ENCODE peak calls at places on chromosomes 13 and 19, in seven cellular contexts. One of them, this sample, is unnamed.

GRCh38 chr19:43639507-43640423 is at the start of gene CADM4:
- DNase-seq in AG04450: no peak
- DNase-seq in right atrium auricular region: no peak
- DNase-seq in DND-41: peak; percentile 56
- DNase-seq in SJSA1: no peak
- DNase-seq in aorta: no peak
- DNase-seq in colonic mucosa: peak; percentile 45
- DNase-seq in this sample: no peak

GRCh38 chr19:35264281-35265125 is 4.3 kb upstream of the USF2 start:
- DNase-seq in AG04450: no peak
- DNase-seq in right atrium auricular region: no peak
- DNase-seq in DND-41: no peak
- DNase-seq in SJSA1: peak; percentile 28
- DNase-seq in aorta: peak; percentile 40
- DNase-seq in colonic mucosa: no peak
- DNase-seq in this sample: no peak

GRCh38 chr13:35984776-35985453 is 146.3 kb downstream of the DCLK1 start:
- DNase-seq in AG04450: no peak
- DNase-seq in right atrium auricular region: no peak
- DNase-seq in DND-41: no peak
- DNase-seq in SJSA1: no peak
- DNase-seq in aorta: no peak
- DNase-seq in colonic mucosa: no peak
- DNase-seq in this sample: no peak

GRCh38 chr13:49669735-49670309 is 21.5 kb downstream of the EBPL start:
- DNase-seq in AG04450: peak; percentile 54
- DNase-seq in right atrium auricular region: no peak
- DNase-seq in DND-41: peak; percentile 38
- DNase-seq in SJSA1: peak; percentile 68
- DNase-seq in aorta: no peak
- DNase-seq in colonic mucosa: peak; percentile 40
- DNase-seq in this sample: peak; percentile 29

GRCh38 chr13:37870895-37871550 is 1.5 kb upstream of the TRPC4 start:
- DNase-seq in AG04450: no peak
- DNase-seq in right atrium auricular region: no peak
- DNase-seq in DND-41: no peak
- DNase-seq in SJSA1: no peak
- DNase-seq in aorta: no peak
- DNase-seq in colonic mucosa: no peak
- DNase-seq in this sample: peak; percentile 25

GRCh38 chr13:70310720-70311119 is 202.5 kb upstream of the KLHL1 start:
- DNase-seq in AG04450: no peak
- DNase-seq in right atrium auricular region: no peak
- DNase-seq in DND-41: no peak
- DNase-seq in SJSA1: no peak
- DNase-seq in aorta: no peak
- DNase-seq in colonic mucosa: peak; percentile 21
- DNase-seq in this sample: peak; percentile 10

GRCh38 chr19:15393963-15394362 is 14.4 kb upstream of the AKAP8 start:
- DNase-seq in AG04450: no peak
- DNase-seq in right atrium auricular region: no peak
- DNase-seq in DND-41: no peak
- DNase-seq in SJSA1: no peak
- DNase-seq in aorta: no peak
- DNase-seq in colonic mucosa: no peak
- DNase-seq in this sample: no peak

GRCh38 chr13:83333614-83334388 is 548.5 kb downstream of the SLITRK1 start:
- DNase-seq in AG04450: no peak
- DNase-seq in right atrium auricular region: no peak
- DNase-seq in DND-41: no peak
- DNase-seq in SJSA1: no peak
- DNase-seq in aorta: no peak
- DNase-seq in colonic mucosa: no peak
- DNase-seq in this sample: no peak

GRCh38 chr19:44141191-44142013 is at the start of gene ZNF234:
- DNase-seq in AG04450: peak; percentile 67
- DNase-seq in right atrium auricular region: peak; percentile 78
- DNase-seq in DND-41: peak; percentile 79
- DNase-seq in SJSA1: peak; percentile 85
- DNase-seq in aorta: peak; percentile 93
- DNase-seq in colonic mucosa: peak; percentile 91
- DNase-seq in this sample: peak; percentile 55

DNA sequence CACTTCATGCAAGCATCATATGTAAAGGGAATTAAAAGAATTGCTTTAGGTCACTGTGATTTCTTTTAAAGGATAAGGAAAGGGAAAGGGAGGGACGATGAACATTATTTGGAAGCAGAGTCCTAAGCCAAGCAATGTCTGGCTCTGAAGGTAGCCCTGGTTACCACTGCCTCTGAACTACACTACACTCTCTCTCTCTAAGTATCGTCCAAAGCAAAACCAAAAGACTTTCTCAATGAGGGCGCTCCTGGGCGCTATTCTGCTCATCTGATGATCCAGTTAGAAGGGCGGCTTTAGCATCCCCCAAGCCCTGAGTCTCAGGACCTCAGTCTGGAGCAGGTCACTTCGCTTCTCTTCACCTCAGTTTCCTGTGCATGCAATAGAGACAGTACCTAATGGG is 26.2 kb downstream of the FOXO1 start:
- DNase-seq in AG04450: no peak
- DNase-seq in right atrium auricular region: no peak
- DNase-seq in DND-41: no peak
- DNase-seq in SJSA1: no peak
- DNase-seq in aorta: no peak
- DNase-seq in colonic mucosa: no peak
- DNase-seq in this sample: no peak
- H3K27me3 ChIP-seq in AG04450: peaks cover 2% of the 10 kb centered on the region
- H3K27me3 ChIP-seq in right atrium auricular region: no peaks in the 10 kb centered on the region
- H3K27me3 ChIP-seq in DND-41: no peaks in the 10 kb centered on the region
- H3K27me3 ChIP-seq in SJSA1: no peaks in the 10 kb centered on the region
- H3K27me3 ChIP-seq in aorta: no peaks in the 10 kb centered on the region
- H3K27me3 ChIP-seq in colonic mucosa: no peaks in the 10 kb centered on the region
- H3K27me3 ChIP-seq in this sample: no peaks in the 10 kb centered on the region

DNA sequence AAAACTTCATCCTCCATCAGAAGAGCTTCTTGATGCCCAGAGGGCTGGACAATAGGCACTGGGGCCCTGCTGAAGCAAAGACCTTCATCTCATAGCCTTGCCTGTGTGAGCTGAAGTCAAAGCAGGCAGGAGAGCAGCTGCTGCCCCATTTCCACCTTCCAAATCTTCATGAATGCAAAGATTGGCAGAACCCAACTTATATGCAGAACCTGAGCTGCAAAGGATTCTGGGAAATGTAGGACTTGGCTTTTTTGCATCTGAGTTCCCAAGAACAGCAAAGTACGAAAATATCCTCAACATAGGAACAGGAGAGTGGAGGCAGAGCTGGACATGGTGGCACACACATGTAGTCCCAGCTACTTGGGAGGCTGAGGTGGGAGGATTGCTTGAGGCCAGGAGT is 30.8 kb downstream of the CKM start:
- DNase-seq in AG04450: no peak
- DNase-seq in right atrium auricular region: no peak
- DNase-seq in DND-41: no peak
- DNase-seq in SJSA1: no peak
- DNase-seq in aorta: no peak
- DNase-seq in colonic mucosa: no peak
- DNase-seq in this sample: no peak
- H3K27me3 ChIP-seq in AG04450: no peaks in the 10 kb centered on the region
- H3K27me3 ChIP-seq in right atrium auricular region: no peaks in the 10 kb centered on the region
- H3K27me3 ChIP-seq in DND-41: no peaks in the 10 kb centered on the region
- H3K27me3 ChIP-seq in SJSA1: no peaks in the 10 kb centered on the region
- H3K27me3 ChIP-seq in aorta: no peaks in the 10 kb centered on the region
- H3K27me3 ChIP-seq in colonic mucosa: no peaks in the 10 kb centered on the region
- H3K27me3 ChIP-seq in this sample: no peaks in the 10 kb centered on the region

GRCh38 chr13:25958983-25959382 is 92.8 kb downstream of the SHISA2 start:
- DNase-seq in AG04450: no peak
- DNase-seq in right atrium auricular region: no peak
- DNase-seq in DND-41: peak; percentile 57
- DNase-seq in SJSA1: no peak
- DNase-seq in aorta: no peak
- DNase-seq in colonic mucosa: no peak
- DNase-seq in this sample: no peak
- H3K27me3 ChIP-seq in AG04450: no peaks in the 10 kb centered on the region
- H3K27me3 ChIP-seq in right atrium auricular region: no peaks in the 10 kb centered on the region
- H3K27me3 ChIP-seq in DND-41: no peaks in the 10 kb centered on the region
- H3K27me3 ChIP-seq in SJSA1: no peaks in the 10 kb centered on the region
- H3K27me3 ChIP-seq in aorta: no peaks in the 10 kb centered on the region
- H3K27me3 ChIP-seq in colonic mucosa: no peaks in the 10 kb centered on the region
- H3K27me3 ChIP-seq in this sample: no peaks in the 10 kb centered on the region

GRCh38 chr19:5563008-5563431 is 4.7 kb downstream of the TINCR start:
- DNase-seq in AG04450: no peak
- DNase-seq in right atrium auricular region: no peak
- DNase-seq in DND-41: no peak
- DNase-seq in SJSA1: no peak
- DNase-seq in aorta: no peak
- DNase-seq in colonic mucosa: no peak
- DNase-seq in this sample: no peak
- H3K27me3 ChIP-seq in AG04450: peaks cover 49% of the 10 kb centered on the region
- H3K27me3 ChIP-seq in right atrium auricular region: no peaks in the 10 kb centered on the region
- H3K27me3 ChIP-seq in DND-41: no peaks in the 10 kb centered on the region
- H3K27me3 ChIP-seq in SJSA1: peaks cover 33% of the 10 kb centered on the region
- H3K27me3 ChIP-seq in aorta: no peaks in the 10 kb centered on the region
- H3K27me3 ChIP-seq in colonic mucosa: peaks cover 12% of the 10 kb centered on the region
- H3K27me3 ChIP-seq in this sample: peaks cover 47% of the 10 kb centered on the region

DNA sequence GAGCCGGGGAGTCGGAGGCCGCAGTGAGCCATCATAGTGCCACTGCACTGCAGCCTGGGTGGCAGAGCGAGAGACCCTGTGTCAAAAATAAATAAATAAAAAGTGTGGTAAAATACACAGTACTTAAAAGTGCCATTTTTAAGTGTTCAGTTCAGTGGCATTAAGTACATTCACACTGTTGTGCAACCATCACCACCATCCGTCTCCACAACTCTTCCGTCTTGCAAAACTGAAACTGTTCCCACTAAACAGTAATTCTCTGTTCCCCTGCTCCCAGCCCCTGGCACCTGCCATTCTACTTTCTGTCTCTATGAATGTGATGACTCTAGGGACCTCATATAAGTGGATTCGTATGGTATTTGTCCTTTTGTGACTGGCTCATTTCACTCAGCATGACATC is 13.3 kb downstream of the SLC25A42 start:
- DNase-seq in AG04450: no peak
- DNase-seq in right atrium auricular region: no peak
- DNase-seq in DND-41: no peak
- DNase-seq in SJSA1: no peak
- DNase-seq in aorta: no peak
- DNase-seq in colonic mucosa: no peak
- DNase-seq in this sample: no peak
- H3K27me3 ChIP-seq in AG04450: no peaks in the 10 kb centered on the region
- H3K27me3 ChIP-seq in right atrium auricular region: no peaks in the 10 kb centered on the region
- H3K27me3 ChIP-seq in DND-41: no peaks in the 10 kb centered on the region
- H3K27me3 ChIP-seq in SJSA1: no peaks in the 10 kb centered on the region
- H3K27me3 ChIP-seq in aorta: no peaks in the 10 kb centered on the region
- H3K27me3 ChIP-seq in colonic mucosa: no peaks in the 10 kb centered on the region
- H3K27me3 ChIP-seq in this sample: peaks cover 3% of the 10 kb centered on the region

GRCh38 chr19:30082168-30082567 is 140.1 kb downstream of the URI1 start:
- DNase-seq in AG04450: no peak
- DNase-seq in right atrium auricular region: no peak
- DNase-seq in DND-41: no peak
- DNase-seq in SJSA1: no peak
- DNase-seq in aorta: no peak
- DNase-seq in colonic mucosa: no peak
- DNase-seq in this sample: no peak
- H3K27me3 ChIP-seq in AG04450: no peaks in the 10 kb centered on the region
- H3K27me3 ChIP-seq in right atrium auricular region: no peaks in the 10 kb centered on the region
- H3K27me3 ChIP-seq in DND-41: no peaks in the 10 kb centered on the region
- H3K27me3 ChIP-seq in SJSA1: no peaks in the 10 kb centered on the region
- H3K27me3 ChIP-seq in aorta: no peaks in the 10 kb centered on the region
- H3K27me3 ChIP-seq in colonic mucosa: no peaks in the 10 kb centered on the region
- H3K27me3 ChIP-seq in this sample: no peaks in the 10 kb centered on the region

This sample was measured in kidney epithelial cell.